ENCODE peak calls at places on chromosomes 5 and 9, in five cellular contexts. C is T47D, J is KG1, W is GM23248, K is T-cell. F is an unnamed sample.

GRCh38 chr9:132995121-132995420 is 16.6 kb downstream of the GFI1B start:
- DNase-seq in K (no peak), W (no peak), J (no peak), C (no peak), F (no peak)

GRCh38 chr9:124306098-124306735 is 48.5 kb downstream of the NEK6 start:
- DNase-seq in W (peak), J (no peak), K (no peak), C (no peak), F (no peak)

GRCh38 chr9:22395585-22396205 is 50.9 kb upstream of the DMRTA1 start:
- DNase-seq in C (no peak), J (no peak), K (no peak), W (peak), F (no peak)

GRCh38 chr9:130906727-130907416 is 10.3 kb upstream of the QRFP start:
- DNase-seq in J (no peak), C (no peak), W (no peak), K (no peak), F (no peak)

GRCh38 chr5:82416506-82416905 is 138.4 kb upstream of the RPS23 start:
- DNase-seq in K (no peak), W (no peak), C (no peak), J (no peak), F (no peak)

GRCh38 chr5:88684136-88684500 is 198.9 kb downstream of the MEF2C start:
- DNase-seq in C (no peak), W (no peak), J (no peak), K (no peak), F (no peak)

GRCh38 chr9:124079176-124079925 is 67.8 kb downstream of the LHX2 start:
- DNase-seq in K (no peak), W (peak), J (no peak), C (no peak), F (no peak)

GRCh38 chr5:141373673-141374317 is at the start of gene PCDHGA6:
- DNase-seq in J (no peak), K (no peak), W (peak), C (peak), F (no peak)

GRCh38 chr9:98075332-98075805 is 18.8 kb downstream of the NANS start:
- DNase-seq in W (peak), K (no peak), C (peak), J (no peak), F (no peak)

GRCh38 chr9:105204416-105204815 is 40.0 kb upstream of the SLC44A1 start:
- DNase-seq in C (no peak), W (peak), K (no peak), J (no peak), F (no peak)

GRCh38 chr9:105007143-105007542 is 79.2 kb upstream of the ABCA1 start:
- DNase-seq in W (peak), K (no peak), C (no peak), J (peak), F (no peak)

GRCh38 chr5:149432861-149433462 is 53.9 kb upstream of the IL17B start:
- DNase-seq in W (no peak), K (no peak), J (no peak), C (no peak), F (no peak)

GRCh38 chr9:127761061-127761460 is 17.4 kb downstream of the SH2D3C start:
- DNase-seq in C (no peak), W (no peak), K (no peak), J (no peak), F (no peak)

GRCh38 chr5:9249231-9249630 is 296.6 kb downstream of the SEMA5A start:
- DNase-seq in J (no peak), K (no peak), C (no peak), W (no peak), F (no peak)

GRCh38 chr9:123267481-123268239 is 726 bp downstream of the STRBP start:
- DNase-seq in W (no peak), C (peak), J (no peak), K (no peak), F (peak)

GRCh38 chr9:116958886-116959285 is 271.8 kb downstream of the TRIM32 start:
- DNase-seq in C (no peak), W (no peak), J (no peak), K (no peak), F (no peak)

GRCh38 chr5:159010611-159011497 is 88.9 kb downstream of the EBF1 start:
- DNase-seq in C (no peak), K (no peak), J (no peak), W (peak), F (no peak)

GRCh38 chr9:128512820-128513219 is 8.3 kb downstream of the GLE1 start:
- DNase-seq in W (no peak), J (no peak), C (no peak), K (no peak), F (no peak)

GRCh38 chr9:15349892-15350761 is 43.1 kb upstream of the TTC39B start:
- DNase-seq in K (no peak), C (no peak), J (no peak), W (peak), F (peak)

GRCh38 chr5:169350759-169351240 is 49.9 kb upstream of the SLIT3 start:
- DNase-seq in W (peak), C (no peak), J (no peak), K (no peak), F (no peak)

GRCh38 chr5:38299585-38299984 is 41.2 kb downstream of the EGFLAM start:
- DNase-seq in K (no peak), W (no peak), J (no peak), C (no peak), F (no peak)

GRCh38 chr5:136006767-136007251 is 22.0 kb upstream of the TGFBI start:
- DNase-seq in J (no peak), C (no peak), K (no peak), W (peak), F (no peak)

GRCh38 chr9:93669958-93670207 is 93.5 kb downstream of the PHF2 start:
- DNase-seq in W (peak), K (no peak), C (no peak), J (no peak), F (no peak)

GRCh38 chr9:6978591-6978990 is 220.8 kb downstream of the KDM4C start:
- DNase-seq in C (no peak), W (no peak), K (no peak), J (no peak), F (no peak)

GRCh38 chr5:174532453-174533126 is 191.8 kb upstream of the MSX2 start:
- DNase-seq in J (no peak), W (peak), C (peak), K (no peak), F (no peak)

GRCh38 chr5:38086777-38087176 is 171.6 kb upstream of the EGFLAM start:
- DNase-seq in C (no peak), J (no peak), K (no peak), W (no peak), F (no peak)

GRCh38 chr5:180636403-180637075 is 12.9 kb downstream of the FLT4 start:
- DNase-seq in C (no peak), K (no peak), J (no peak), W (peak), F (no peak)

GRCh38 chr5:58366461-58366860 is 93.4 kb downstream of the PLK2 start:
- DNase-seq in K (no peak), J (no peak), C (no peak), W (peak), F (no peak)

GRCh38 chr9:94887721-94888120 is 161.2 kb downstream of the AOPEP start:
- DNase-seq in J (no peak), C (no peak), K (no peak), W (peak), F (no peak)